ENCODE peak calls at places on chromosomes 7 and 10, in five cellular contexts. One of them, this sample, is unnamed.

GRCh38 chr7:30412810-30413504 is 65.6 kb downstream of the NOD1 start:
- DNase-seq in AG04450: peak
- DNase-seq in Panc1: peak
- DNase-seq in cardiac muscle cell: peak
- DNase-seq in kidney epithelial cell: peak
- DNase-seq in this sample: peak

GRCh38 chr7:103660455-103661371 is 214.7 kb upstream of the SLC26A5 start:
- DNase-seq in AG04450: no peak
- DNase-seq in Panc1: peak
- DNase-seq in cardiac muscle cell: no peak
- DNase-seq in kidney epithelial cell: peak
- DNase-seq in this sample: peak

GRCh38 chr10:122468923-122469781 is 7.8 kb downstream of the HTRA1 start:
- DNase-seq in AG04450: peak
- DNase-seq in Panc1: peak
- DNase-seq in cardiac muscle cell: no peak
- DNase-seq in kidney epithelial cell: peak
- DNase-seq in this sample: peak

GRCh38 chr7:99406557-99406956 is 1.8 kb downstream of the PDAP1 start:
- DNase-seq in AG04450: no peak
- DNase-seq in Panc1: no peak
- DNase-seq in cardiac muscle cell: no peak
- DNase-seq in kidney epithelial cell: no peak
- DNase-seq in this sample: no peak

GRCh38 chr7:108331971-108332370 is 124.3 kb downstream of the NRCAM start:
- DNase-seq in AG04450: no peak
- DNase-seq in Panc1: no peak
- DNase-seq in cardiac muscle cell: no peak
- DNase-seq in kidney epithelial cell: no peak
- DNase-seq in this sample: no peak

GRCh38 chr7:133290041-133290440 is 37.2 kb downstream of the EXOC4 start:
- DNase-seq in AG04450: no peak
- DNase-seq in Panc1: no peak
- DNase-seq in cardiac muscle cell: no peak
- DNase-seq in kidney epithelial cell: no peak
- DNase-seq in this sample: no peak

GRCh38 chr10:1399431-1400120 is 337.7 kb downstream of the ADARB2 start:
- DNase-seq in AG04450: no peak
- DNase-seq in Panc1: no peak
- DNase-seq in cardiac muscle cell: no peak
- DNase-seq in kidney epithelial cell: no peak
- DNase-seq in this sample: no peak

GRCh38 chr10:28984431-28984830 is 304.4 kb upstream of the LYZL1 start:
- DNase-seq in AG04450: peak
- DNase-seq in Panc1: no peak
- DNase-seq in cardiac muscle cell: no peak
- DNase-seq in kidney epithelial cell: peak
- DNase-seq in this sample: peak

GRCh38 chr7:124652237-124652636 is 113.4 kb downstream of the GPR37 start:
- DNase-seq in AG04450: peak
- DNase-seq in Panc1: no peak
- DNase-seq in cardiac muscle cell: no peak
- DNase-seq in kidney epithelial cell: no peak
- DNase-seq in this sample: no peak

GRCh38 chr7:73779517-73779916 is 9.4 kb upstream of the CLDN3 start:
- DNase-seq in AG04450: no peak
- DNase-seq in Panc1: no peak
- DNase-seq in cardiac muscle cell: no peak
- DNase-seq in kidney epithelial cell: no peak
- DNase-seq in this sample: no peak

GRCh38 chr7:12412407-12412806 is 8.7 kb upstream of the VWDE start:
- DNase-seq in AG04450: no peak
- DNase-seq in Panc1: no peak
- DNase-seq in cardiac muscle cell: no peak
- DNase-seq in kidney epithelial cell: no peak
- DNase-seq in this sample: no peak

GRCh38 chr7:37832194-37832593 is 16.2 kb upstream of the NME8 start:
- DNase-seq in AG04450: no peak
- DNase-seq in Panc1: no peak
- DNase-seq in cardiac muscle cell: no peak
- DNase-seq in kidney epithelial cell: no peak
- DNase-seq in this sample: no peak
- TF ChIP-seq CTCF in AG04450: no peak
- TF ChIP-seq CTCF in Panc1: no peak
- TF ChIP-seq CTCF in cardiac muscle cell: peak
- TF ChIP-seq CTCF in kidney epithelial cell: no peak
- TF ChIP-seq CTCF in this sample: no peak

GRCh38 chr10:75589895-75590654 is 158.7 kb downstream of the LRMDA start:
- DNase-seq in AG04450: no peak
- DNase-seq in Panc1: no peak
- DNase-seq in cardiac muscle cell: no peak
- DNase-seq in kidney epithelial cell: no peak
- DNase-seq in this sample: no peak
- TF ChIP-seq CTCF in AG04450: no peak
- TF ChIP-seq CTCF in Panc1: no peak
- TF ChIP-seq CTCF in cardiac muscle cell: no peak
- TF ChIP-seq CTCF in kidney epithelial cell: no peak
- TF ChIP-seq CTCF in this sample: no peak

GRCh38 chr7:3606436-3606835 is 305.4 kb downstream of the SDK1 start:
- DNase-seq in AG04450: no peak
- DNase-seq in Panc1: no peak
- DNase-seq in cardiac muscle cell: no peak
- DNase-seq in kidney epithelial cell: no peak
- DNase-seq in this sample: no peak

GRCh38 chr7:3607847-3608246 is 306.8 kb downstream of the SDK1 start:
- DNase-seq in AG04450: no peak
- DNase-seq in Panc1: no peak
- DNase-seq in cardiac muscle cell: no peak
- DNase-seq in kidney epithelial cell: no peak
- DNase-seq in this sample: no peak

DNA sequence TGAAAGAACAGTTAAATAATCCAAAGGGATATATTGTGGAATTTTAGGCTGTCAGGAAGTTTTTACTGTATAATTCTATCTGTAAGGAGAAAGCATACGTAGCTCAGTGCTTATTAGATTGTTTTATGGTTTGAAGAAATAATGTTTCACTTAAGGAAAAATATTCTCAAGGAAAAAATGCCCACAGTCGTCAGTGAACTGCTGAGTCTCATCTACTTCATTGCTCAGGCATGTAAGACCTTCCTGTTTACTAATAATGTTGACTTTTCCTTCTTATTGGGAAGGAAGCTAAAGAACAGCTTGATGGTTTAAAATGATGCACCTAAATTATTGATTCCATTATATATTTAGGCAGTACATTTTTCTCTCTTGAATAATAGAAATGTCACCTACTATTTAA is 304.2 kb downstream of the SDK1 start:
- DNase-seq in AG04450: no peak
- DNase-seq in Panc1: peak
- DNase-seq in cardiac muscle cell: no peak
- DNase-seq in kidney epithelial cell: no peak
- DNase-seq in this sample: no peak
- TF ChIP-seq CTCF in AG04450: no peak
- TF ChIP-seq CTCF in Panc1: no peak
- TF ChIP-seq CTCF in cardiac muscle cell: no peak
- TF ChIP-seq CTCF in kidney epithelial cell: no peak
- TF ChIP-seq CTCF in this sample: no peak

GRCh38 chr10:75403144-75404022 is 1.8 kb upstream of the ZNF503 start:
- DNase-seq in AG04450: no peak
- DNase-seq in Panc1: no peak
- DNase-seq in cardiac muscle cell: peak
- DNase-seq in kidney epithelial cell: no peak
- DNase-seq in this sample: no peak
- TF ChIP-seq CTCF in AG04450: no peak
- TF ChIP-seq CTCF in Panc1: no peak
- TF ChIP-seq CTCF in cardiac muscle cell: no peak
- TF ChIP-seq CTCF in kidney epithelial cell: no peak
- TF ChIP-seq CTCF in this sample: no peak

GRCh38 chr7:155336812-155337602 is 39.3 kb downstream of the INSIG1 start:
- DNase-seq in AG04450: no peak
- DNase-seq in Panc1: no peak
- DNase-seq in cardiac muscle cell: no peak
- DNase-seq in kidney epithelial cell: no peak
- DNase-seq in this sample: no peak
- TF ChIP-seq CTCF in AG04450: no peak
- TF ChIP-seq CTCF in Panc1: no peak
- TF ChIP-seq CTCF in cardiac muscle cell: no peak
- TF ChIP-seq CTCF in kidney epithelial cell: no peak
- TF ChIP-seq CTCF in this sample: no peak

GRCh38 chr10:48309711-48310226 is 3.3 kb downstream of the MAPK8 start:
- DNase-seq in AG04450: no peak
- DNase-seq in Panc1: peak
- DNase-seq in cardiac muscle cell: no peak
- DNase-seq in kidney epithelial cell: peak
- DNase-seq in this sample: no peak
- TF ChIP-seq CTCF in AG04450: peak
- TF ChIP-seq CTCF in Panc1: peak
- TF ChIP-seq CTCF in cardiac muscle cell: peak
- TF ChIP-seq CTCF in kidney epithelial cell: peak
- TF ChIP-seq CTCF in this sample: peak

GRCh38 chr10:79069325-79070090 is 742 bp downstream of the ZMIZ1 start:
- DNase-seq in AG04450: no peak
- DNase-seq in Panc1: no peak
- DNase-seq in cardiac muscle cell: peak
- DNase-seq in kidney epithelial cell: no peak
- DNase-seq in this sample: no peak
- TF ChIP-seq CTCF in AG04450: no peak
- TF ChIP-seq CTCF in Panc1: no peak
- TF ChIP-seq CTCF in cardiac muscle cell: no peak
- TF ChIP-seq CTCF in kidney epithelial cell: no peak
- TF ChIP-seq CTCF in this sample: peak

This sample was measured in astrocyte of the cerebellum.